ENCODE peak calls at places on chromosome 20, in six cellular contexts. C, T, R, L, P and U are unnamed samples.

GRCh38 chr20:52975024-52975732 is 3.0 kb downstream of the TSHZ2 start:
- DNase-seq in C (no peak), T (no peak), R (no peak), L (no peak), P (no peak), U (no peak)

GRCh38 chr20:9079038-9079731 is 10.3 kb downstream of the PLCB4 start:
- DNase-seq in C (no peak), T (no peak), R (no peak), L (no peak), P (no peak), U (no peak)

GRCh38 chr20:18632196-18632789 is 44.4 kb downstream of the DTD1 start:
- DNase-seq in C (peak), T (peak), R (peak), L (peak), P (peak), U (no peak)

GRCh38 chr20:10508060-10508459 is 73.0 kb downstream of the SLX4IP start:
- DNase-seq in C (no peak), T (peak), R (peak), L (no peak), P (no peak), U (no peak)

GRCh38 chr20:1863296-1863695 is 31.9 kb upstream of the SIRPA start:
- DNase-seq in C (no peak), T (no peak), R (no peak), L (no peak), P (no peak), U (no peak)

GRCh38 chr20:17541996-17542395 is 10.8 kb upstream of the BFSP1 start:
- DNase-seq in C (no peak), T (no peak), R (peak), L (no peak), P (peak), U (no peak)

GRCh38 chr20:63896136-63896890 is 1.4 kb downstream of the DNAJC5 start:
- DNase-seq in C (no peak), T (peak), R (peak), L (no peak), P (no peak), U (no peak)

GRCh38 chr20:40506567-40506966 is 182.5 kb downstream of the MAFB start:
- DNase-seq in C (peak), T (peak), R (peak), L (no peak), P (peak), U (no peak)

GRCh38 chr20:380763-381580 is 412 bp downstream of the TRIB3 start:
- DNase-seq in C (no peak), T (peak), R (peak), L (peak), P (peak), U (no peak)

GRCh38 chr20:33298391-33298790 is 15.4 kb downstream of the BPIFB1 start:
- DNase-seq in C (no peak), T (no peak), R (no peak), L (no peak), P (no peak), U (no peak)

GRCh38 chr20:5735845-5736530 is 14.2 kb upstream of the SHLD1 start:
- DNase-seq in C (no peak), T (no peak), R (peak), L (no peak), P (no peak), U (no peak)

GRCh38 chr20:17849901-17850673 is 118.5 kb downstream of the SNX5 start:
- DNase-seq in C (peak), T (no peak), R (peak), L (no peak), P (peak), U (no peak)

GRCh38 chr20:45345104-45345936 is 2.9 kb downstream of the SDC4 start:
- DNase-seq in C (no peak), T (peak), R (no peak), L (no peak), P (no peak), U (no peak)

GRCh38 chr20:237479-237878 is 10.4 kb downstream of the DEFB129 start:
- DNase-seq in C (no peak), T (no peak), R (no peak), L (no peak), P (no peak), U (no peak)

GRCh38 chr20:31684153-31685003 is 38.3 kb downstream of the BCL2L1 start:
- DNase-seq in C (no peak), T (no peak), R (no peak), L (no peak), P (no peak), U (no peak)

GRCh38 chr20:25038591-25039015 is 19.3 kb downstream of the ACSS1 start:
- DNase-seq in C (no peak), T (peak), R (no peak), L (no peak), P (no peak), U (no peak)

GRCh38 chr20:9052136-9052535 is 16.8 kb upstream of the PLCB4 start:
- DNase-seq in C (no peak), T (no peak), R (no peak), L (no peak), P (no peak), U (no peak)

GRCh38 chr20:53657732-53658131 is 64.1 kb upstream of the ZNF217 start:
- DNase-seq in C (no peak), T (no peak), R (peak), L (no peak), P (no peak), U (no peak)

DNA sequence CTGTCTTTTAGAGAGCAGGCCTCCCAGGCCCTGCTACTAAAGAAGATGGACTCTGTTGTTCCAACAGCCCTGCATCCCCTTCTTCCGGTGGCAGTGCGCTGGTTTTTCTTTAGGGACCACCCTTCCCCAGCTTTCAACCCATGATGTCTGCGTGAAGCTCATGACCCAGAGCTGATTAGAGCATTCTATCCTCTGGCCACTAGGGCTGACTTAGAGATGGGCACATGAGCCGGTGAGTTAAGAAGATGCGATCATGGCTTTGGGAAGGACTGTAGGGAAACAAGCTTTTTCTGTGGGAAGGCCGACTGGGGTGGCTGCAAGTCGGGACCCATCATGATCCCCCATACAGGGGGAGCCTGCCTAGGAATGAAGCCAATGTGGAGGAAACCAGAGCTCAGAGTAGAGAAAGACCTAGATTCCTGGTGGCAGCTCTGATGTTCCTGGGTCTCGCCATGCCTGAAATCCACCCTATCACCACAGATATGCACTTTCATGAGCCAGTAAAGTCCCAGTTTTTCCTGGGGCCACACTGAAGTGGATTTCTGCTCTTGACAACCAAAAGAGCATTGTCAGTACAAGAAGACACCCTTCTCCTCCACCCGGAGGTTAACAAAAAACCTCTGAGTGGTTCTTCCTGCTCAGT is 29.1 kb upstream of the STX16 start:
- DNase-seq in C (no peak), T (no peak), R (no peak), L (no peak), P (no peak), U (no peak)
- TF ChIP-seq CTCF in C (peak), T (no peak), R (peak), L (no peak), P (peak), U (no peak)

GRCh38 chr20:51326241-51326819 is 216.2 kb downstream of the NFATC2 start:
- DNase-seq in C (no peak), T (no peak), R (peak), L (peak), P (peak), U (no peak)
- TF ChIP-seq CTCF in C (peak), T (no peak), R (peak), L (peak), P (peak), U (peak)

GRCh38 chr20:56841346-56841908 is 212.3 kb downstream of the TFAP2C start:
- DNase-seq in C (no peak), T (no peak), R (no peak), L (no peak), P (no peak), U (no peak)

GRCh38 chr20:56845546-56846081 is 216.5 kb downstream of the TFAP2C start:
- DNase-seq in C (no peak), T (no peak), R (no peak), L (no peak), P (no peak), U (no peak)

GRCh38 chr20:56843386-56843785 is 214.3 kb downstream of the TFAP2C start:
- DNase-seq in C (no peak), T (no peak), R (no peak), L (no peak), P (no peak), U (no peak)

GRCh38 chr20:56842086-56842485 is 213.0 kb downstream of the TFAP2C start:
- DNase-seq in C (no peak), T (no peak), R (no peak), L (no peak), P (no peak), U (no peak)

GRCh38 chr20:56843817-56844216 is 214.7 kb downstream of the TFAP2C start:
- DNase-seq in C (no peak), T (no peak), R (peak), L (no peak), P (no peak), U (no peak)
- TF ChIP-seq CTCF in C (peak), T (no peak), R (peak), L (no peak), P (peak), U (no peak)

DNA sequence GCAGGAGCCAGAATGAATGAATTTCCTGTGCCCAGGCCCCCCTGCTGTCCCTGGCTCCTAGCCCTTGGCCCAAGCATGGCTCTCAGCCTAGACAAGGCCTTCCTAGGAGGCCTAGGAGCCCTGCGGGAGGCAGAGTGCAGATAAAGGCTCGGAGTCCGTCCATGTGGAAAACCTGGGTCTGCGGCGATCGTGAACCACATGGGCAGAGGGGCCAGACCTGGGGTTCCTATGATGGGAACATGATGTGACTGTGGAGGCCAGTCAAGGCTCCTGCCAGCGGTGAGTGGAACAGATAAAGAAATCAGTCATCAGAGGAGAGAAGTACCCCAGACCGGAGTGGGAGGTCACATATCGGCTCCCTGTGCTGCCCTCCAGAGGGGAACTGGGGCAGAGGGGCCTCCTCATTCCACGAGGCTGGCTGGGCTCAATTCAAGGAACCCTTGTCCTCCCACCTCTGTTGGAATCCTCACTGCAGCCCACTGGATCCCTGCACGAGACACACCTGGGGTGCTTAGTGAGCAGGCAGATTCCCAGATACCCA is 5.8 kb upstream of the VSTM2L start:
- DNase-seq in C (peak), T (no peak), R (no peak), L (peak), P (no peak), U (no peak)
- TF ChIP-seq CTCF in C (peak), T (no peak), R (peak), L (peak), P (peak), U (peak)

GRCh38 chr20:58610811-58611210 is 40.3 kb upstream of the STX16 start:
- DNase-seq in C (no peak), T (no peak), R (no peak), L (no peak), P (no peak), U (no peak)

GRCh38 chr20:58610071-58610800 is 40.8 kb upstream of the STX16 start:
- DNase-seq in C (no peak), T (no peak), R (no peak), L (no peak), P (no peak), U (no peak)

GRCh38 chr20:58613061-58613854 is 37.8 kb upstream of the STX16 start:
- DNase-seq in C (no peak), T (no peak), R (no peak), L (no peak), P (no peak), U (no peak)

GRCh38 chr20:58612021-58612700 is 38.9 kb upstream of the STX16 start:
- DNase-seq in C (no peak), T (no peak), R (no peak), L (no peak), P (no peak), U (no peak)

DNA sequence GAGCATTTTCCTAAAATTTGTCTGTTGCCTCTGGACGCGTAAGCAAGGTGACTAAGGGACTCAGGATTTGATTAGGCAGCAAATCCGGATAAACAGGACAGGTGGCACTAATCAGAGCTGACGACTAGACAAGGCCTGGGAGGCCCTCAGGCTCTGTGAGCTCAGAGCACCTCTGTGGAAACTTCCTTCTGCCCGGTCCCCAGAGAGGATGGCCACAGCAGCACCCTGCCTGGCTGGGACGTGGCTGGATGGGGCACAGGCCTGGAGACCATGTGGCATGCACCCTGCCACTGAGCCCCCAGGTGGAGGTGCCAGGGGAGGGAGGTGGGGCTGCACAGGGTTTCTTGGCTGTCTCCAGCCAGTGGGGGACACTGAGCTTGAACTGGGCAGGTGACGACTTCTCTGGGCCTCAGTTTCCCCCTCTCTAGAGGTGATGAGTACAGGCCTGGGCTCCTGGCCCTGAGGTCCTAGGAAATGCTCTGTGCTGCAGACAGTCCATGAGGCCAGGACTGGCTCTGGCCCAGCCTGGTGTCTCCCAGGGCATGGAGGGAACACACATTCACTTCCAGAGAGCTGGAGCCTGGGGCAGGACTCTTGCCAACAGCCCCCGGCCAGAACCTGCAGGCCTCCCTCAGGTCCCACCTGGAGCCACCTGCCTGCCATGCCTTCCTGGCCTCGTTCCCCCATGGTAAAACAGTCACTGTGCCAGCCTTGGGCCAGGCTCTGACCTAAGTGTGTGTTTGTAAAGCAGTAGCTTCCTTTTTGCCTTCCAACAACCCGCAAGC is 39.7 kb upstream of the STX16 start:
- DNase-seq in C (no peak), T (no peak), R (no peak), L (no peak), P (no peak), U (peak)
- TF ChIP-seq CTCF in C (no peak), T (no peak), R (no peak), L (no peak), P (no peak), U (no peak)

DNA sequence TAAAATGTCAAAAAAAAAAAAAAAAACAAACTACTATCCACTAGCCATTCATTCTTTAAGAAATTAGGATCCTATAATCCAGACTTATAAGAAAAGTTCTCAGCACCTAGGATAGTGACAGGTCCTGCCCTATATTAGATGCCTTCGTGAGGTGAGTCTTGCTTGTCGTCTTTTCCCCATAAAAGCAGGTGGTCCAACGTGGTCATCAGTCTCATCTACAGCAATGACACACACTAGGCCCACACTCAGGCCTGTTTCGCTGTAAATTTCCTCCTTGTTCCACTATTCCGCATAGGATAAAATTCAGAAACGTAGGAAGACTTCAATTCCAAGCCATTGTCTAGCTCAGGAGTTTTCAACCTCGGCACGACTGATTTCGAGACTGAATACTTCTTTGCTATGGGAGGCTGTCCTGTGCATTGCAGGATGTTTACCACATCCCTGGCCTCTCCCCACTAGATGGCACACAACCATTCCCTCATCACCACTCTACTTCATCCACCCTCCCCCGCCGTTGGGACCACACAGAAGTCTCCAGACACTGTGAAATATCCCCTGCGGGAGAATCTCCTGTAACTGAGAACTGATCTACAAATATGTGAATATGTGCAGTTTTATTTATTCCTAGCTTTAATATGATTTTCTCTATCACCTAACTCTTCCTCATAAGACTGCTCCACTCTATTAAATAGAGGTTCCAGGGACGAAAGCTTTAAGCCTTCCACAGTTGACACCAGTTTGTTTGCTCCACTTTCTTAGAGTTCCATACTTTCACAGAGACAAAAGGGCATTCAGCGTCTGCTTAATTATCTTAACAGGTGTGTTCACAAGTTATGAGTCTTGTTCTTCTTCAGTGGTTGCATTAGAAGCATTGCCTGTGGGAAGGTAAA is 346.3 kb downstream of the BMP2 start:
- DNase-seq in C (peak), T (no peak), R (peak), L (peak), P (peak), U (no peak)
- TF ChIP-seq CTCF in C (peak), T (peak), R (peak), L (peak), P (peak), U (peak)

GRCh38 chr20:46967647-46968046 is 73.0 kb downstream of the EYA2 start:
- DNase-seq in C (no peak), T (no peak), R (no peak), L (no peak), P (no peak), U (no peak)
- TF ChIP-seq CTCF in C (no peak), T (no peak), R (no peak), L (no peak), P (no peak), U (no peak)

GRCh38 chr20:60035486-60035885 is 77.3 kb downstream of the CDH26 start:
- DNase-seq in C (no peak), T (no peak), R (no peak), L (no peak), P (no peak), U (no peak)

GRCh38 chr20:60038400-60038799 is 80.2 kb downstream of the CDH26 start:
- DNase-seq in C (no peak), T (no peak), R (no peak), L (no peak), P (no peak), U (no peak)

GRCh38 chr20:60039526-60039925 is 81.3 kb downstream of the CDH26 start:
- DNase-seq in C (no peak), T (no peak), R (no peak), L (no peak), P (no peak), U (no peak)

GRCh38 chr20:60036346-60037119 is 78.3 kb downstream of the CDH26 start:
- DNase-seq in C (no peak), T (no peak), R (no peak), L (no peak), P (no peak), U (no peak)

DNA sequence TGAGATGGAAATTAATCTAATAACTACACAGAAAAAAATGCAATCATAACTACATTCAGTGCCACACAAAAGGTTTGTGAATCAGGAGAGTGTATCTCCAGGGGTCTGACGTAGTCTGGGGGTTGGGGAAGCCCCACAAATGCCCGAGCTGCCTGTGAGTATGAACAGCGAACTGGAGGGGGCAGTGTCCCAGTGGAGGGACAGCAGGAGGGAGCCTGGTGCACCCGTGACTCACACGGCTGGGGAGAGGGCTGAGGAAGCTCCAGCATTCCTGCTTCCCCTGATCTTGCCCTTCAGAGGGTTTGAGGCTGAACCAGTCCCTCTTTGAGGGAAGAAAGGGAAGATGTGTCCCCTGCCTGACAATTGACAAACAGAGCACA is 78.9 kb downstream of the CDH26 start:
- DNase-seq in C (no peak), T (no peak), R (no peak), L (no peak), P (peak), U (no peak)
- TF ChIP-seq CTCF in C (peak), T (no peak), R (peak), L (no peak), P (peak), U (no peak)